ENCODE peak calls at places on chromosomes 7 and 10, in nine cellular contexts. O is HCT116; N is T-helper 1 cell; A is NCI-H1436; B is MCF 10A; X is mesothelial cell of epicardium; U is activated naive CD8-positive, alpha-beta T cell treated with anti-CD3 and anti-CD28 coated beads, Interleukin-2, amount 50 U/mL, for 24 hours; K is effector CD8-positive, alpha-beta T cell; C is A549. H is an unnamed sample.

GRCh38 chr10:70903262-70903921 is 15.0 kb upstream of the PCBD1 start:
- DNase-seq in B (peak; percentile 53), N (no peak), U (peak; percentile 43), K (no peak), C (peak; percentile 62), X (peak; percentile 75), O (no peak), A (peak; percentile 66), H (peak; percentile 11)

GRCh38 chr7:152543801-152544200 is 108.0 kb upstream of the KMT2C start:
- DNase-seq in K (no peak), A (no peak), C (no peak), O (no peak), U (no peak), N (no peak), X (no peak), B (no peak), H (no peak)

GRCh38 chr10:117166420-117167345 is 28.6 kb upstream of the VAX1 start:
- DNase-seq in B (peak; percentile 63), A (no peak), C (no peak), X (no peak), O (no peak), K (no peak), N (no peak), U (no peak), H (no peak)

GRCh38 chr7:143931739-143932138 is 3.3 kb upstream of the OR2F2 start:
- DNase-seq in N (no peak), O (no peak), A (no peak), X (no peak), B (no peak), K (no peak), U (no peak), C (no peak), H (no peak)

GRCh38 chr7:2175514-2175913 is 57.2 kb downstream of the MAD1L1 start:
- DNase-seq in C (no peak), N (no peak), K (no peak), O (no peak), A (no peak), X (no peak), U (no peak), B (peak; percentile 95), H (no peak)

GRCh38 chr7:1924185-1924817 is 254.2 kb downstream of the ELFN1 start:
- DNase-seq in B (no peak), U (no peak), A (no peak), N (no peak), O (no peak), X (no peak), C (no peak), K (no peak), H (peak; percentile 49)

GRCh38 chr7:36286241-36286640 is 103.4 kb upstream of the ANLN start:
- DNase-seq in C (no peak), X (no peak), K (peak; percentile 24), U (peak; percentile 44), A (no peak), N (peak; percentile 52), B (no peak), O (no peak), H (no peak)

GRCh38 chr10:125531470-125531869 is 151.5 kb downstream of the TEX36 start:
- DNase-seq in C (no peak), A (no peak), K (no peak), N (no peak), U (no peak), X (no peak), B (no peak), O (no peak), H (no peak)

GRCh38 chr7:1346533-1346805 is 112.8 kb downstream of the MICALL2 start:
- DNase-seq in U (no peak), O (no peak), B (no peak), K (no peak), C (no peak), A (no peak), N (no peak), X (no peak), H (no peak)

H was measured in NCI-H2107.